ENCODE peak calls at places on chromosomes 13 and 19, in nine cellular contexts. One of them, this sample, is unnamed.

GRCh38 chr13:54660277-54660676 is 1631.7 kb downstream of the OLFM4 start:
- DNase-seq in thoracic aorta: no peak
- DNase-seq in brain microvascular endothelial cell: no peak
- DNase-seq in cardiac muscle cell: no peak
- DNase-seq in CD8-positive, alpha-beta memory T cell: no peak
- DNase-seq in mammary epithelial cell: no peak
- DNase-seq in aorta: no peak
- DNase-seq in heart left ventricle: no peak
- DNase-seq in CD8-positive, alpha-beta T cell: no peak
- DNase-seq in this sample: no peak

GRCh38 chr13:60646600-60646999 is 249.6 kb downstream of the TDRD3 start:
- DNase-seq in mammary epithelial cell: no peak
- DNase-seq in thoracic aorta: no peak
- DNase-seq in aorta: no peak
- DNase-seq in cardiac muscle cell: no peak
- DNase-seq in CD8-positive, alpha-beta memory T cell: no peak
- DNase-seq in brain microvascular endothelial cell: no peak
- DNase-seq in CD8-positive, alpha-beta T cell: no peak
- DNase-seq in heart left ventricle: no peak
- DNase-seq in this sample: no peak

GRCh38 chr19:18379803-18380747 is 5.9 kb upstream of the GDF15 start:
- DNase-seq in CD8-positive, alpha-beta T cell: no peak
- DNase-seq in aorta: peak; percentile 94
- DNase-seq in thoracic aorta: peak; percentile 86
- DNase-seq in CD8-positive, alpha-beta memory T cell: no peak
- DNase-seq in cardiac muscle cell: no peak
- DNase-seq in heart left ventricle: peak; percentile 85
- DNase-seq in brain microvascular endothelial cell: peak; percentile 43
- DNase-seq in mammary epithelial cell: peak; percentile 64
- DNase-seq in this sample: peak; percentile 85

GRCh38 chr19:16078759-16079707 is 2.7 kb downstream of the TPM4 start:
- DNase-seq in thoracic aorta: no peak
- DNase-seq in aorta: peak; percentile 84
- DNase-seq in mammary epithelial cell: peak; percentile 94
- DNase-seq in cardiac muscle cell: peak; percentile 59
- DNase-seq in CD8-positive, alpha-beta memory T cell: peak; percentile 84
- DNase-seq in CD8-positive, alpha-beta T cell: peak; percentile 46
- DNase-seq in heart left ventricle: no peak
- DNase-seq in brain microvascular endothelial cell: peak; percentile 94
- DNase-seq in this sample: peak; percentile 69

GRCh38 chr19:33301011-33301899 is 1.1 kb downstream of the CEBPA start:
- DNase-seq in thoracic aorta: no peak
- DNase-seq in CD8-positive, alpha-beta memory T cell: no peak
- DNase-seq in aorta: no peak
- DNase-seq in CD8-positive, alpha-beta T cell: no peak
- DNase-seq in heart left ventricle: peak; percentile 69
- DNase-seq in cardiac muscle cell: peak; percentile 40
- DNase-seq in mammary epithelial cell: no peak
- DNase-seq in brain microvascular endothelial cell: no peak
- DNase-seq in this sample: no peak

GRCh38 chr19:12111176-12111575 is 29.0 kb downstream of the ZNF20 start:
- DNase-seq in mammary epithelial cell: no peak
- DNase-seq in heart left ventricle: no peak
- DNase-seq in thoracic aorta: no peak
- DNase-seq in cardiac muscle cell: no peak
- DNase-seq in CD8-positive, alpha-beta T cell: no peak
- DNase-seq in brain microvascular endothelial cell: no peak
- DNase-seq in CD8-positive, alpha-beta memory T cell: no peak
- DNase-seq in aorta: no peak
- DNase-seq in this sample: no peak

GRCh38 chr13:75196112-75196855 is 285.7 kb downstream of the TBC1D4 start:
- DNase-seq in thoracic aorta: no peak
- DNase-seq in aorta: no peak
- DNase-seq in CD8-positive, alpha-beta T cell: no peak
- DNase-seq in brain microvascular endothelial cell: peak; percentile 73
- DNase-seq in mammary epithelial cell: no peak
- DNase-seq in CD8-positive, alpha-beta memory T cell: no peak
- DNase-seq in cardiac muscle cell: no peak
- DNase-seq in heart left ventricle: no peak
- DNase-seq in this sample: no peak

GRCh38 chr13:113805431-113806103 is 46.5 kb downstream of the TMEM255B start:
- DNase-seq in cardiac muscle cell: no peak
- DNase-seq in heart left ventricle: no peak
- DNase-seq in mammary epithelial cell: no peak
- DNase-seq in CD8-positive, alpha-beta memory T cell: no peak
- DNase-seq in aorta: peak; percentile 71
- DNase-seq in CD8-positive, alpha-beta T cell: no peak
- DNase-seq in thoracic aorta: no peak
- DNase-seq in brain microvascular endothelial cell: no peak
- DNase-seq in this sample: no peak

GRCh38 chr13:78420814-78421213 is 182.5 kb downstream of the POU4F1 start:
- DNase-seq in brain microvascular endothelial cell: no peak
- DNase-seq in mammary epithelial cell: no peak
- DNase-seq in aorta: no peak
- DNase-seq in CD8-positive, alpha-beta T cell: no peak
- DNase-seq in heart left ventricle: peak; percentile 62
- DNase-seq in thoracic aorta: no peak
- DNase-seq in CD8-positive, alpha-beta memory T cell: no peak
- DNase-seq in cardiac muscle cell: no peak
- DNase-seq in this sample: no peak

GRCh38 chr13:50616101-50616500 is 227.4 kb downstream of the DLEU7 start:
- DNase-seq in CD8-positive, alpha-beta T cell: no peak
- DNase-seq in aorta: no peak
- DNase-seq in brain microvascular endothelial cell: peak; percentile 69
- DNase-seq in CD8-positive, alpha-beta memory T cell: no peak
- DNase-seq in mammary epithelial cell: peak; percentile 16
- DNase-seq in heart left ventricle: no peak
- DNase-seq in cardiac muscle cell: no peak
- DNase-seq in thoracic aorta: no peak
- DNase-seq in this sample: no peak
- H3K27me3 ChIP-seq in CD8-positive, alpha-beta T cell: no peaks in the 10 kb centered on the region
- H3K27me3 ChIP-seq in aorta: no peaks in the 10 kb centered on the region
- H3K27me3 ChIP-seq in brain microvascular endothelial cell: no peaks in the 10 kb centered on the region
- H3K27me3 ChIP-seq in CD8-positive, alpha-beta memory T cell: no peaks in the 10 kb centered on the region
- H3K27me3 ChIP-seq in mammary epithelial cell: no peaks in the 10 kb centered on the region
- H3K27me3 ChIP-seq in heart left ventricle: no peaks in the 10 kb centered on the region
- H3K27me3 ChIP-seq in cardiac muscle cell: no peaks in the 10 kb centered on the region
- H3K27me3 ChIP-seq in thoracic aorta: no peaks in the 10 kb centered on the region
- H3K27me3 ChIP-seq in this sample: no peaks in the 10 kb centered on the region

DNA sequence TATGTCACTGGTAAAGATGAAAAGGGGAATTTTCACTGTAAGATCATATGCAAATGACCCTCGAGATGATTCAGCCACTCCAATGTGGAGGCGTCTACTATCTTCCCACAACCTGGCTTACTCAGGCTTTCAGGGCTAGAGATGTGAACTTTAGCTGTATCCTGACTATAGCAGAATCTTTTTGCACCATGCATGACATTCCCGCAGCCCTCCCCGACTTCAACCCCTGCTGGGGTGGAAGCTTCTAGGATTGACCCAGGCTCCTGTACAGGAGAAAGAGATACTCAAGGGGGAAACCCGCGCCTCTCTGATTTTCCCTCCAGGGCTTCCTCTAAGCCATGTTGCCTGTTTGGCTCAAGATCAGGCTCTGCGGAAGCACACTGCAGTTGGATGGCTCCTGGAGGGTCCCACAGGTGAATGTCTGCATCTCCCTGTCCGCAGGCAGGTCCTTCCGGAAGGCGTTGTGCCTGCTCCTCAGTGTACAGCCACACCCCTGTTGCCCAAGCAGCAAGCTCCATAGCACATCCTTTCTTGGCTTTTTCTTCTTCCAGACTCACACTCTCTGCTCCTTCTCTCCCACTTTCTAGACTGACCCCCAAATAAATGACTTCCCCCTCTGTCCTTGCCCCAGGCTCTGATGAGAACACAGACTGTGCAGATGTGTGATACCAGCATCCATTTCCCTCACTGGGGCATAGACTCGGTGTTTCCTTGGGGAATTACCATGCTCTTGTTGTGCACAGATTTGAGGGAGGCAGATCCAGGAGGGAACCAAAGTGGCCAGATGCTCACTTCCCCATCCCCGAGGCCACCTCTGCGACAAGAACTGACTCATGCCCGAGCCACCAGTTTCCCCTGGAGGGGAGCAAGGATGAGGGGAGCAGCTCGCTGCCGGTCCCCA is 29.1 kb upstream of the POP4 start:
- DNase-seq in CD8-positive, alpha-beta T cell: no peak
- DNase-seq in heart left ventricle: no peak
- DNase-seq in CD8-positive, alpha-beta memory T cell: no peak
- DNase-seq in cardiac muscle cell: no peak
- DNase-seq in mammary epithelial cell: peak; percentile 43
- DNase-seq in aorta: no peak
- DNase-seq in brain microvascular endothelial cell: peak; percentile 5
- DNase-seq in thoracic aorta: no peak
- DNase-seq in this sample: no peak
- H3K27me3 ChIP-seq in CD8-positive, alpha-beta T cell: no peaks in the 10 kb centered on the region
- H3K27me3 ChIP-seq in heart left ventricle: peaks cover 10% of the 10 kb centered on the region
- H3K27me3 ChIP-seq in CD8-positive, alpha-beta memory T cell: peaks cover 9% of the 10 kb centered on the region
- H3K27me3 ChIP-seq in cardiac muscle cell: peaks cover 55% of the 10 kb centered on the region
- H3K27me3 ChIP-seq in mammary epithelial cell: no peaks in the 10 kb centered on the region
- H3K27me3 ChIP-seq in aorta: no peaks in the 10 kb centered on the region
- H3K27me3 ChIP-seq in brain microvascular endothelial cell: no peaks in the 10 kb centered on the region
- H3K27me3 ChIP-seq in thoracic aorta: no peaks in the 10 kb centered on the region
- H3K27me3 ChIP-seq in this sample: no peaks in the 10 kb centered on the region

DNA sequence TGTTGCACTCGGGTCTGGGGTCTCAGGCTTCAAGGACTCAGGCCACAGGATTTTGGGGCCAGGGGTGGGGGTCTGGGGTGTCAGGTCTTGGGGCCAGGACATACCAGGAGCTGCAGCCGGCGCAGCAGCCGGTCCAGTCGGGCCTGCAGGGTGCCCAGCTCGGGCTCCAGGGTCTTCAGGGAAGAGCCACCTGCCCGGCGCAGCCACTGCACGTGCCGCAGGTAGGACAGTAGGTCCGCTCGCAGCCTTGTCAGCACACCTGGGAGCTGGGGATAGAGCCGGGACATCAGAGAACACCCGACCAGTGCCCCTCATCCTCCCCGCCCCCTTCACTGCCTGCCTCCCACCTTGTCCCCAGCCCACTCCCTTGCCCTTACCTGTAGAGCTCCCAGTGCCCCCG is 2.2 kb downstream of the IL11 start:
- DNase-seq in thoracic aorta: no peak
- DNase-seq in aorta: no peak
- DNase-seq in cardiac muscle cell: no peak
- DNase-seq in CD8-positive, alpha-beta memory T cell: no peak
- DNase-seq in heart left ventricle: peak; percentile 55
- DNase-seq in mammary epithelial cell: no peak
- DNase-seq in CD8-positive, alpha-beta T cell: no peak
- DNase-seq in brain microvascular endothelial cell: no peak
- DNase-seq in this sample: no peak
- H3K27me3 ChIP-seq in thoracic aorta: peaks cover 13% of the 10 kb centered on the region
- H3K27me3 ChIP-seq in aorta: no peaks in the 10 kb centered on the region
- H3K27me3 ChIP-seq in cardiac muscle cell: peaks cover 50% of the 10 kb centered on the region
- H3K27me3 ChIP-seq in CD8-positive, alpha-beta memory T cell: peaks cover 27% of the 10 kb centered on the region
- H3K27me3 ChIP-seq in heart left ventricle: peaks cover 58% of the 10 kb centered on the region
- H3K27me3 ChIP-seq in mammary epithelial cell: no peaks in the 10 kb centered on the region
- H3K27me3 ChIP-seq in CD8-positive, alpha-beta T cell: peaks cover 24% of the 10 kb centered on the region
- H3K27me3 ChIP-seq in brain microvascular endothelial cell: no peaks in the 10 kb centered on the region
- H3K27me3 ChIP-seq in this sample: peaks cover 47% of the 10 kb centered on the region

DNA sequence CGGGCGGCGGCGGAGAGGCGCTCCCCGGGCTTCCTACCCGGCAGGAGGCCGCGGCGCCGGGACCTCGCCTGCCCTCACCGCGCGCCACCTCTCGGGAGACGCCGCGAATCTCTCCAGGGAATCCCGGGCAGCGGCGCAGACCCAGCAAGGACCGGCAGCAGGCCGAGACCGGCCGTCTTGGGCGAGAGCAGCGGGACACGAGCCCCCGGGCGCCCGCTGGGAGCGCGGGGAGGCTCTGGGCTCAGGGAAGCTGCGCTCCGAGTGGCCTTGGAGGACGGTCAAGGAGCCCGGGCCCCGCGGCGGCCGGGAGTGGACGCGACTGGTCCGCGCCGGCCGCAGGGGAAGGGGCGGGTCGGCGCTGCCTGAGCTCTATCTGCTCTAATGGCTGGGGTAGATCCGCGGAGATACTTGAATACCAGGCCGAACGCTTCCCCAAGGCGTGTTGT is 14.7 kb downstream of the CDX2 start:
- DNase-seq in heart left ventricle: no peak
- DNase-seq in CD8-positive, alpha-beta memory T cell: no peak
- DNase-seq in cardiac muscle cell: no peak
- DNase-seq in brain microvascular endothelial cell: no peak
- DNase-seq in mammary epithelial cell: no peak
- DNase-seq in aorta: no peak
- DNase-seq in CD8-positive, alpha-beta T cell: no peak
- DNase-seq in thoracic aorta: no peak
- DNase-seq in this sample: peak; percentile 88
- H3K27me3 ChIP-seq in heart left ventricle: peaks cover 69% of the 10 kb centered on the region
- H3K27me3 ChIP-seq in CD8-positive, alpha-beta memory T cell: peaks cover 28% of the 10 kb centered on the region
- H3K27me3 ChIP-seq in cardiac muscle cell: peaks cover 100% of the 10 kb centered on the region
- H3K27me3 ChIP-seq in brain microvascular endothelial cell: peaks cover 59% of the 10 kb centered on the region
- H3K27me3 ChIP-seq in mammary epithelial cell: peaks cover 9% of the 10 kb centered on the region
- H3K27me3 ChIP-seq in aorta: no peaks in the 10 kb centered on the region
- H3K27me3 ChIP-seq in CD8-positive, alpha-beta T cell: peaks cover 22% of the 10 kb centered on the region
- H3K27me3 ChIP-seq in thoracic aorta: peaks cover 34% of the 10 kb centered on the region
- H3K27me3 ChIP-seq in this sample: no peaks in the 10 kb centered on the region

DNA sequence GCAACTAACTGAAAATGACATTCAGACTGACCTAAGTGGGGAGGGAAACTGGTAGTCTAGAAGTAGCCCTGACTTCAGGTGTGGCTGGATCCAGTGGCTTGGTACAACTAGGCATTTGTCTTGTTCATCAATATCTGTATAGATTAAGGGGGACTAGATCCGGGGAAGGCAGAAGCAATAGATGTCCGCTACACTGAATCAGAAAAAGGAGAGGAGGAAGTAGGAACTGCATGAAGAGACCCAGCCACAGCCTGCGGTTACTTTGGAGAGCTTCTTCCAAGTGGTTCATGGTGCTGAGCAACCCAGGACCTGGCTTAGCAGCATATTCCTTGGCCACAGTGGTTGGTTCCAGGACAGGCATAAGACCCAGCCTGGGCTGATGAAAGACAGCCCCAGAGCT is 9.9 kb upstream of the PRODH2 start:
- DNase-seq in cardiac muscle cell: no peak
- DNase-seq in CD8-positive, alpha-beta T cell: no peak
- DNase-seq in thoracic aorta: no peak
- DNase-seq in mammary epithelial cell: no peak
- DNase-seq in CD8-positive, alpha-beta memory T cell: no peak
- DNase-seq in heart left ventricle: no peak
- DNase-seq in aorta: no peak
- DNase-seq in brain microvascular endothelial cell: no peak
- DNase-seq in this sample: no peak
- H3K27me3 ChIP-seq in cardiac muscle cell: peaks cover 6% of the 10 kb centered on the region
- H3K27me3 ChIP-seq in CD8-positive, alpha-beta T cell: no peaks in the 10 kb centered on the region
- H3K27me3 ChIP-seq in thoracic aorta: no peaks in the 10 kb centered on the region
- H3K27me3 ChIP-seq in mammary epithelial cell: no peaks in the 10 kb centered on the region
- H3K27me3 ChIP-seq in CD8-positive, alpha-beta memory T cell: peaks cover 3% of the 10 kb centered on the region
- H3K27me3 ChIP-seq in heart left ventricle: no peaks in the 10 kb centered on the region
- H3K27me3 ChIP-seq in aorta: no peaks in the 10 kb centered on the region
- H3K27me3 ChIP-seq in brain microvascular endothelial cell: no peaks in the 10 kb centered on the region
- H3K27me3 ChIP-seq in this sample: no peaks in the 10 kb centered on the region

DNA sequence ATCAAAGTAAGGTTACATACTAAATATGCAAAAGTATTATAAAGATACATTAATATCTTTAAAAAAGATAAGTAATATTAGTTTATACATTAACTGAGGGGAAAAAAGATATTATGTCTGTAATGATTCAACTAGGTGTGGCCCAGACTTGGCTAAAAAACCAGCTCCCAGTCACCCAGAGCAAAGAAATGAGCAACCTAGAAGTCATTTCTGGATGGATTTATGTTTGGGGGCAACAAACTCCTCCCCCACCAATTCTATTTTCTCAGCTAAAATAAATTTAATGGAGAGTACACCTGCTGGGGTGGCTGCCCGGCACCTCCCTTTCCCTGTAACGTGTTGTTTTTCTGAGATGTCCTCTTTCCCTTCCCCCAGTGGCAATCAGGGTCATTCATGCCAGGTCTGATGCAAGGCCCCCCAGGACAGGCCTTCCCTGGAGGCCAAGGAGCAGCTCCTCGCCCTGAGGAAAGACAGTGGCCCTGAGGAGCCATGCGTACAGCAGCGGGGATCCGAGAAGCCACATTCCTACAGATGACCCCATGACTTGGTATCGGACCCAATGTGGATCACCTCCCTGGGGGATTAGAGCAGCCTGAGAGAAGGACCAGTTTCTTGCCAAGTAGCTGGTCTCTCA is 78.6 kb upstream of the DOCK9 start:
- DNase-seq in heart left ventricle: no peak
- DNase-seq in thoracic aorta: no peak
- DNase-seq in CD8-positive, alpha-beta T cell: no peak
- DNase-seq in aorta: no peak
- DNase-seq in cardiac muscle cell: no peak
- DNase-seq in brain microvascular endothelial cell: no peak
- DNase-seq in mammary epithelial cell: peak; percentile 15
- DNase-seq in CD8-positive, alpha-beta memory T cell: no peak
- DNase-seq in this sample: no peak
- H3K27me3 ChIP-seq in heart left ventricle: no peaks in the 10 kb centered on the region
- H3K27me3 ChIP-seq in thoracic aorta: no peaks in the 10 kb centered on the region
- H3K27me3 ChIP-seq in CD8-positive, alpha-beta T cell: no peaks in the 10 kb centered on the region
- H3K27me3 ChIP-seq in aorta: no peaks in the 10 kb centered on the region
- H3K27me3 ChIP-seq in cardiac muscle cell: no peaks in the 10 kb centered on the region
- H3K27me3 ChIP-seq in brain microvascular endothelial cell: no peaks in the 10 kb centered on the region
- H3K27me3 ChIP-seq in mammary epithelial cell: no peaks in the 10 kb centered on the region
- H3K27me3 ChIP-seq in CD8-positive, alpha-beta memory T cell: no peaks in the 10 kb centered on the region
- H3K27me3 ChIP-seq in this sample: no peaks in the 10 kb centered on the region

This sample was measured in upper lobe of left lung.